ENCODE peak calls at places on chromosomes 3 and 15, in six cellular contexts. V is stimulated activated naive B cell treated with anti-CD40 and anti-IgM and Interleukin-4, amounts not matched to agents 10 μg/mL and 1 μg/mL and 100 μg/mL, for 72 hours; B is AG04449; S is NAMALWA; Z is CD8-positive, alpha-beta T cell; A is GM13977. J is an unnamed sample.

GRCh38 chr3:101104334-101104733 is 111.1 kb upstream of the ABI3BP start:
- DNase-seq in V (no peak), B (no peak), S (no peak), Z (no peak), A (no peak), J (no peak)

GRCh38 chr3:46943237-46944187 is 33.0 kb downstream of the CCDC12 start:
- DNase-seq in V (no peak), B (no peak), S (no peak), Z (no peak), A (no peak), J (no peak)

GRCh38 chr3:36729204-36730056 is 34.9 kb downstream of the DCLK3 start:
- DNase-seq in V (no peak), B (peak; percentile 28), S (peak; percentile 70), Z (no peak), A (peak; percentile 40), J (no peak)

GRCh38 chr15:85582719-85583089 is 202.3 kb downstream of the AKAP13 start:
- DNase-seq in V (peak; percentile 32), B (no peak), S (peak; percentile 81), Z (peak; percentile 79), A (peak; percentile 42), J (peak; percentile 68)

GRCh38 chr3:20340324-20340928 is 154.4 kb upstream of the SGO1 start:
- DNase-seq in V (peak; percentile 59), B (peak; percentile 24), S (peak; percentile 85), Z (peak; percentile 27), A (peak; percentile 54), J (peak; percentile 18)

GRCh38 chr15:66682246-66682645 is 19.8 kb upstream of the SMAD6 start:
- DNase-seq in V (no peak), B (no peak), S (no peak), Z (no peak), A (no peak), J (no peak)

GRCh38 chr15:93164409-93164808 is 75.4 kb upstream of the RGMA start:
- DNase-seq in V (no peak), B (no peak), S (no peak), Z (no peak), A (no peak), J (no peak)

GRCh38 chr15:50911641-50912040 is 3.2 kb downstream of the AP4E1 start:
- DNase-seq in V (no peak), B (no peak), S (no peak), Z (no peak), A (no peak), J (no peak)

GRCh38 chr3:40116478-40117162 is 192.9 kb upstream of the EIF1B start:
- DNase-seq in V (no peak), B (peak; percentile 69), S (no peak), Z (no peak), A (no peak), J (no peak)

GRCh38 chr3:72896996-72897757 is 9.3 kb downstream of the GXYLT2 start:
- DNase-seq in V (no peak), B (no peak), S (no peak), Z (no peak), A (no peak), J (no peak)

GRCh38 chr3:81419196-81419595 is 342.2 kb downstream of the GBE1 start:
- DNase-seq in V (no peak), B (no peak), S (peak; percentile 9), Z (no peak), A (peak; percentile 19), J (no peak)

GRCh38 chr15:70453238-70453637 is 310.1 kb downstream of the UACA start:
- DNase-seq in V (no peak), B (no peak), S (no peak), Z (no peak), A (no peak), J (no peak)

GRCh38 chr15:63234479-63234878 is 42.9 kb upstream of the APH1B start:
- DNase-seq in V (no peak), B (no peak), S (no peak), Z (no peak), A (no peak), J (no peak)

GRCh38 chr3:81622395-81622794 is 139.1 kb downstream of the GBE1 start:
- DNase-seq in V (no peak), B (peak; percentile 65), S (no peak), Z (no peak), A (no peak), J (no peak)

GRCh38 chr3:53721187-53721946 is 124.9 kb downstream of the CHDH start:
- DNase-seq in V (peak; percentile 15), B (no peak), S (no peak), Z (no peak), A (no peak), J (no peak)

J was measured in CD4-positive, alpha-beta T cell.